ENCODE peak calls at places on chromosomes 5 and 9, in seven cellular contexts. One of them, this sample, is unnamed.

GRCh38 chr9:109001275-109001676 is 12.0 kb downstream of the CTNNAL1 start:
- DNase-seq in transverse colon: no peak
- DNase-seq in ovary: no peak
- DNase-seq in sigmoid colon: no peak
- DNase-seq in A549: peak; percentile 43
- DNase-seq in heart left ventricle: no peak
- DNase-seq in HCT116: peak; percentile 83
- DNase-seq in this sample: no peak

GRCh38 chr5:36870399-36871040 is 6.0 kb upstream of the NIPBL start:
- DNase-seq in heart left ventricle: no peak
- DNase-seq in ovary: no peak
- DNase-seq in A549: peak; percentile 74
- DNase-seq in HCT116: peak; percentile 68
- DNase-seq in sigmoid colon: no peak
- DNase-seq in transverse colon: no peak
- DNase-seq in this sample: no peak

GRCh38 chr9:135343733-135344522 is 135.7 kb upstream of the PPP1R26 start:
- DNase-seq in ovary: peak; percentile 75
- DNase-seq in transverse colon: peak; percentile 52
- DNase-seq in sigmoid colon: peak; percentile 70
- DNase-seq in HCT116: peak; percentile 10
- DNase-seq in A549: peak; percentile 34
- DNase-seq in heart left ventricle: peak; percentile 57
- DNase-seq in this sample: peak; percentile 59

GRCh38 chr9:129570450-129571297 is 50.2 kb downstream of the C9orf50 start:
- DNase-seq in sigmoid colon: peak; percentile 88
- DNase-seq in HCT116: peak; percentile 70
- DNase-seq in transverse colon: peak; percentile 42
- DNase-seq in heart left ventricle: peak; percentile 71
- DNase-seq in A549: peak; percentile 95
- DNase-seq in ovary: peak; percentile 68
- DNase-seq in this sample: peak; percentile 54

GRCh38 chr9:8268881-8269280 is 469.3 kb upstream of the DMAC1 start:
- DNase-seq in transverse colon: no peak
- DNase-seq in sigmoid colon: no peak
- DNase-seq in HCT116: no peak
- DNase-seq in A549: no peak
- DNase-seq in ovary: no peak
- DNase-seq in heart left ventricle: no peak
- DNase-seq in this sample: peak; percentile 52

GRCh38 chr5:50623666-50624065 is 42.8 kb upstream of the PARP8 start:
- DNase-seq in HCT116: no peak
- DNase-seq in heart left ventricle: no peak
- DNase-seq in A549: no peak
- DNase-seq in transverse colon: no peak
- DNase-seq in ovary: no peak
- DNase-seq in sigmoid colon: no peak
- DNase-seq in this sample: no peak

GRCh38 chr5:134175874-134176522 is 752 bp downstream of the SKP1 start:
- DNase-seq in A549: peak; percentile 22
- DNase-seq in transverse colon: no peak
- DNase-seq in HCT116: no peak
- DNase-seq in heart left ventricle: peak; percentile 40
- DNase-seq in sigmoid colon: peak; percentile 68
- DNase-seq in ovary: no peak
- DNase-seq in this sample: peak; percentile 45

GRCh38 chr5:11897831-11898230 is 6.4 kb downstream of the CTNND2 start:
- DNase-seq in HCT116: no peak
- DNase-seq in ovary: no peak
- DNase-seq in transverse colon: no peak
- DNase-seq in A549: no peak
- DNase-seq in heart left ventricle: no peak
- DNase-seq in sigmoid colon: no peak
- DNase-seq in this sample: no peak

GRCh38 chr5:122447941-122448340 is 135.9 kb downstream of the SNCAIP start:
- DNase-seq in sigmoid colon: no peak
- DNase-seq in heart left ventricle: no peak
- DNase-seq in ovary: no peak
- DNase-seq in transverse colon: no peak
- DNase-seq in A549: no peak
- DNase-seq in HCT116: no peak
- DNase-seq in this sample: no peak

GRCh38 chr9:33430942-33431341 is 16.5 kb downstream of the AQP3 start:
- DNase-seq in A549: peak; percentile 72
- DNase-seq in heart left ventricle: no peak
- DNase-seq in ovary: no peak
- DNase-seq in HCT116: no peak
- DNase-seq in transverse colon: no peak
- DNase-seq in sigmoid colon: no peak
- DNase-seq in this sample: no peak

GRCh38 chr5:71830626-71831539 is 111.8 kb downstream of the CARTPT start:
- DNase-seq in ovary: peak; percentile 71
- DNase-seq in sigmoid colon: peak; percentile 79
- DNase-seq in A549: peak; percentile 33
- DNase-seq in heart left ventricle: peak; percentile 83
- DNase-seq in HCT116: no peak
- DNase-seq in transverse colon: peak; percentile 37
- DNase-seq in this sample: peak; percentile 66

GRCh38 chr5:96079075-96079474 is 117.4 kb upstream of the ELL2 start:
- DNase-seq in A549: peak; percentile 76
- DNase-seq in transverse colon: no peak
- DNase-seq in heart left ventricle: no peak
- DNase-seq in ovary: no peak
- DNase-seq in HCT116: peak; percentile 83
- DNase-seq in sigmoid colon: no peak
- DNase-seq in this sample: no peak

GRCh38 chr5:72156921-72157320 is 49.6 kb downstream of the MAP1B start:
- DNase-seq in ovary: no peak
- DNase-seq in heart left ventricle: peak; percentile 39
- DNase-seq in A549: no peak
- DNase-seq in transverse colon: no peak
- DNase-seq in HCT116: no peak
- DNase-seq in sigmoid colon: no peak
- DNase-seq in this sample: no peak

GRCh38 chr5:2134543-2135299 is 252.0 kb upstream of the IRX4 start:
- DNase-seq in heart left ventricle: no peak
- DNase-seq in transverse colon: no peak
- DNase-seq in sigmoid colon: no peak
- DNase-seq in HCT116: no peak
- DNase-seq in ovary: no peak
- DNase-seq in A549: peak; percentile 7
- DNase-seq in this sample: no peak

GRCh38 chr5:68272289-68272688 is 56.7 kb downstream of the PIK3R1 start:
- DNase-seq in A549: no peak
- DNase-seq in heart left ventricle: no peak
- DNase-seq in ovary: no peak
- DNase-seq in HCT116: no peak
- DNase-seq in transverse colon: no peak
- DNase-seq in sigmoid colon: no peak
- DNase-seq in this sample: no peak

GRCh38 chr5:154762261-154762660 is 7.1 kb downstream of the LARP1 start:
- DNase-seq in ovary: no peak
- DNase-seq in sigmoid colon: no peak
- DNase-seq in HCT116: no peak
- DNase-seq in transverse colon: no peak
- DNase-seq in heart left ventricle: no peak
- DNase-seq in A549: no peak
- DNase-seq in this sample: no peak

GRCh38 chr5:154758501-154758900 is 3.3 kb downstream of the LARP1 start:
- DNase-seq in heart left ventricle: no peak
- DNase-seq in A549: no peak
- DNase-seq in transverse colon: no peak
- DNase-seq in sigmoid colon: no peak
- DNase-seq in HCT116: no peak
- DNase-seq in ovary: no peak
- DNase-seq in this sample: no peak

GRCh38 chr5:154758977-154759376 is 3.8 kb downstream of the LARP1 start:
- DNase-seq in ovary: no peak
- DNase-seq in sigmoid colon: no peak
- DNase-seq in A549: no peak
- DNase-seq in heart left ventricle: no peak
- DNase-seq in HCT116: no peak
- DNase-seq in transverse colon: no peak
- DNase-seq in this sample: no peak

GRCh38 chr5:154762700-154763099 is 7.5 kb downstream of the LARP1 start:
- DNase-seq in ovary: no peak
- DNase-seq in A549: no peak
- DNase-seq in sigmoid colon: no peak
- DNase-seq in HCT116: no peak
- DNase-seq in transverse colon: no peak
- DNase-seq in heart left ventricle: no peak
- DNase-seq in this sample: no peak

GRCh38 chr5:154761062-154761740 is 6.0 kb downstream of the LARP1 start:
- DNase-seq in transverse colon: no peak
- DNase-seq in A549: no peak
- DNase-seq in ovary: no peak
- DNase-seq in HCT116: no peak
- DNase-seq in sigmoid colon: no peak
- DNase-seq in heart left ventricle: no peak
- DNase-seq in this sample: no peak
- TF ChIP-seq POLR2A in transverse colon: no peak
- TF ChIP-seq POLR2A in A549: no peak
- TF ChIP-seq POLR2A in ovary: no peak
- TF ChIP-seq POLR2A in HCT116: no peak
- TF ChIP-seq POLR2A in sigmoid colon: no peak
- TF ChIP-seq POLR2A in heart left ventricle: no peak
- TF ChIP-seq POLR2A in this sample: no peak

DNA sequence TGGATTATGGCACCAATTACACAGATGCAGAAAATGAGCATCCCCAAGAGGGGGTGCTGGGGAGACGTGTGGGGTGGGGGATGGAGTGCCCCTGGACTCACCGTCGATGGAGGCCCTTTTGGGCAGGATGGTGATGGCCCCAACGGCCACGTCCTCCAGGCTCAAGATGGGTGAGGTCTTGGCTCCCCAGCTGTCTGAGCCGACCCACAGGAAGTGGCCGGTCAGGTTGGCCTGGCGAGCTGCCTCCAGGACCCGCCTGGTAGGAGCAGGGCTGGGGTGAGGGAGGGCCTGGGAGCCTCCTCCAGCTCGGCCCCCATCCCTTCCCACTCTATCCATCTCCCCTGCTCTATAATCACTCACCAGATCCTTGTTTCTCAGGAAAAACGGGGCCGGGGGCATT is 4.6 kb downstream of the GRM6 start:
- DNase-seq in HCT116: no peak
- DNase-seq in A549: no peak
- DNase-seq in sigmoid colon: no peak
- DNase-seq in heart left ventricle: no peak
- DNase-seq in ovary: no peak
- DNase-seq in transverse colon: no peak
- DNase-seq in this sample: no peak
- H3K9me3 ChIP-seq in HCT116: no peaks in the 10 kb centered on the region
- H3K9me3 ChIP-seq in A549: peaks cover 24% of the 10 kb centered on the region
- H3K9me3 ChIP-seq in sigmoid colon: peaks cover 13% of the 10 kb centered on the region
- H3K9me3 ChIP-seq in heart left ventricle: peaks cover 36% of the 10 kb centered on the region
- H3K9me3 ChIP-seq in ovary: peaks cover 6% of the 10 kb centered on the region
- H3K9me3 ChIP-seq in transverse colon: peaks cover 25% of the 10 kb centered on the region
- H3K9me3 ChIP-seq in this sample: peaks cover 32% of the 10 kb centered on the region

GRCh38 chr9:122346478-122347347 is 24.1 kb upstream of the PTGS1 start:
- DNase-seq in sigmoid colon: peak; percentile 79
- DNase-seq in A549: no peak
- DNase-seq in ovary: peak; percentile 38
- DNase-seq in transverse colon: peak; percentile 46
- DNase-seq in HCT116: no peak
- DNase-seq in heart left ventricle: peak; percentile 71
- DNase-seq in this sample: peak; percentile 31
- H3K4me3 ChIP-seq in sigmoid colon: peak overlapping the region; percentile 29
- H3K4me3 ChIP-seq in A549: peak overlapping the region; percentile 49
- H3K4me3 ChIP-seq in ovary: peak overlapping the region; percentile 45
- H3K4me3 ChIP-seq in transverse colon: peak overlapping the region; percentile 54
- H3K4me3 ChIP-seq in HCT116: peak overlapping the region; percentile 44
- H3K4me3 ChIP-seq in heart left ventricle: peak overlapping the region; percentile 61
- H3K4me3 ChIP-seq in this sample: no peak overlapping the region

DNA sequence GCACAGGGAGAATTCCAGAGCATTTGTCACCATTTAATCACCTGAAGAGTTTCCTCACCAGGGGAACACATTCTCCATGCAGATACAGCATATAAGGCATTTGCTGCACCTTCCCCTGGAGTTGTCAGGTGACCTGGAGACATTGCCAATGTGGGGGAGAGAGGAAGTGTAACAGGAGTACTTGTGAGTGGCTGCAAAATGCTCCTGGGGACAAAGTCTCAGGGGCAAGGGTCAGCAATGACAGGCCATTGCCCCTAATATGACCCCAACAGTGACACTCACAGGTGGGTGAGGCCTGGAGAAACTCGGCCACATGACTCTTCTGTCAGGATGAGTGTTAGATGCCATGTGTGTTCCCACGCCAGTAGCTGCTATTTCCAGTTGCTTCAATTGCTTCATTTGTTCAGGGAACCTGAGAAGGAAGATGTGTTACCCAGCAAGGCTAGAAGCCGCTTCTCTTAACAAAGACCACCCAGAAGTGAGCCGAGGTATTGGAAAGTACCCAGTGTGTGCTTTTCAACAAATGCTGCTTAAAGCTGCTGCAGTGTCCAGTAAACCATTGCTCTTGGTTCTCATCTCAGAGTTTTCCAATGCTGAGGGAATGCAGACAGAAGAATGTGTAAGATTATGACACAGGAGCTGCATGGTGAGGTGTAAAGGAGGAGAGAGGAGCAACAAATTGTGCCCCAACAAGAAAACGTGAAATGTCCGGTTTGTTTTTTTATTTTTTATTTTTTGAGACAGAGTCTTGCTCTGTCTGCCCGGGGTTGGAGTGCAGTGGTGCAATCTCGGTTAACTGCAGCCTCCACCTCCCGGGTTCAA is 128.2 kb upstream of the SLC44A1 start:
- DNase-seq in ovary: no peak
- DNase-seq in HCT116: no peak
- DNase-seq in A549: no peak
- DNase-seq in sigmoid colon: no peak
- DNase-seq in transverse colon: no peak
- DNase-seq in heart left ventricle: no peak
- DNase-seq in this sample: no peak
- TF ChIP-seq POLR2A in ovary: no peak
- TF ChIP-seq POLR2A in HCT116: no peak
- TF ChIP-seq POLR2A in A549: no peak
- TF ChIP-seq POLR2A in sigmoid colon: no peak
- TF ChIP-seq POLR2A in transverse colon: no peak
- TF ChIP-seq POLR2A in heart left ventricle: no peak
- TF ChIP-seq POLR2A in this sample: no peak

DNA sequence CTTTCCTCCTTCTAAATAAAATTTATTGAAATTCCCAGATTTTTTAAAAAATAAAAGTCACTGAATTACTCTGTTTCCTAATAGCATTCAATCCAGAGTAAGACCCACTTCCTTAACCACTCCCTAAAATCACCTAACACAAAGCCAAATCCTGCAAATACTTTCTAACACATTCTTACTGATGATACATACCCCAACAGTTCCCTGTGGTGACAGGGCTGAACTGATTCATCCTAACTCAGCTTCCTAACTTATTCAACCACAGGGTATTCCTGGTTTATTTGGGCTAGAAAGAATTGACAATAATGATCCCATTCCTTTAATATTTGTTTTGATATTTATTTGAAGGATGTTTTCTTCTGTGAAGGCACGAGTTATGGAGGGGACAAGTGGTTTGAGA is 40.7 kb upstream of the ZNF300 start:
- DNase-seq in ovary: no peak
- DNase-seq in heart left ventricle: no peak
- DNase-seq in HCT116: no peak
- DNase-seq in sigmoid colon: no peak
- DNase-seq in transverse colon: no peak
- DNase-seq in A549: no peak
- DNase-seq in this sample: no peak
- H3K9me3 ChIP-seq in ovary: peaks cover 3% of the 10 kb centered on the region
- H3K9me3 ChIP-seq in heart left ventricle: peaks cover 80% of the 10 kb centered on the region
- H3K9me3 ChIP-seq in HCT116: peaks cover 15% of the 10 kb centered on the region
- H3K9me3 ChIP-seq in sigmoid colon: peaks cover 32% of the 10 kb centered on the region
- H3K9me3 ChIP-seq in transverse colon: peaks cover 40% of the 10 kb centered on the region
- H3K9me3 ChIP-seq in A549: peaks cover 29% of the 10 kb centered on the region
- H3K9me3 ChIP-seq in this sample: peaks cover 33% of the 10 kb centered on the region

GRCh38 chr5:157267766-157268480 is 2.0 kb downstream of the CYFIP2 start:
- DNase-seq in transverse colon: no peak
- DNase-seq in heart left ventricle: peak; percentile 28
- DNase-seq in sigmoid colon: no peak
- DNase-seq in HCT116: no peak
- DNase-seq in A549: no peak
- DNase-seq in ovary: no peak
- DNase-seq in this sample: no peak
- H3K4me3 ChIP-seq in transverse colon: no peak overlapping the region
- H3K4me3 ChIP-seq in heart left ventricle: no peak overlapping the region
- H3K4me3 ChIP-seq in sigmoid colon: no peak overlapping the region
- H3K4me3 ChIP-seq in HCT116: no peak overlapping the region
- H3K4me3 ChIP-seq in A549: no peak overlapping the region
- H3K4me3 ChIP-seq in ovary: no peak overlapping the region
- H3K4me3 ChIP-seq in this sample: no peak overlapping the region

This sample was measured in body of pancreas.